ENCODE peak calls at places on chromosomes 1 and 21, in six cellular contexts. One of them, this sample, is unnamed.

GRCh38 chr1:58785424-58786058 is 1.7 kb upstream of the JUN start:
- DNase-seq in bronchial epithelial cell: peak; percentile 86
- DNase-seq in GM12865: peak; percentile 70
- DNase-seq in A549: peak; percentile 24
- DNase-seq in HFF-Myc: no peak
- DNase-seq in AG04450: no peak
- DNase-seq in this sample: peak; percentile 38

GRCh38 chr1:75908717-75909152 is 23.5 kb downstream of the ASB17 start:
- DNase-seq in AG04450: peak; percentile 11
- DNase-seq in bronchial epithelial cell: peak; percentile 55
- DNase-seq in HFF-Myc: peak; percentile 25
- DNase-seq in A549: peak; percentile 4
- DNase-seq in GM12865: peak; percentile 72
- DNase-seq in this sample: peak; percentile 54

GRCh38 chr1:244964112-244964971 is 100.0 kb upstream of the HNRNPU start:
- DNase-seq in GM12865: no peak
- DNase-seq in bronchial epithelial cell: peak; percentile 16
- DNase-seq in HFF-Myc: peak; percentile 59
- DNase-seq in AG04450: peak; percentile 68
- DNase-seq in A549: no peak
- DNase-seq in this sample: peak; percentile 58

GRCh38 chr1:200030791-200031190 is 3.3 kb downstream of the NR5A2 start:
- DNase-seq in AG04450: no peak
- DNase-seq in bronchial epithelial cell: no peak
- DNase-seq in A549: no peak
- DNase-seq in GM12865: no peak
- DNase-seq in HFF-Myc: no peak
- DNase-seq in this sample: no peak

GRCh38 chr21:45912611-45913415 is 68.8 kb upstream of the COL6A1 start:
- DNase-seq in GM12865: no peak
- DNase-seq in HFF-Myc: no peak
- DNase-seq in bronchial epithelial cell: no peak
- DNase-seq in A549: no peak
- DNase-seq in AG04450: no peak
- DNase-seq in this sample: no peak

GRCh38 chr1:156308078-156308477 is 9.0 kb upstream of the VHLL start:
- DNase-seq in HFF-Myc: no peak
- DNase-seq in GM12865: no peak
- DNase-seq in AG04450: no peak
- DNase-seq in bronchial epithelial cell: no peak
- DNase-seq in A549: no peak
- DNase-seq in this sample: peak; percentile 69

GRCh38 chr1:184757406-184757805 is 2.7 kb upstream of the EDEM3 start:
- DNase-seq in A549: no peak
- DNase-seq in HFF-Myc: no peak
- DNase-seq in GM12865: no peak
- DNase-seq in AG04450: no peak
- DNase-seq in bronchial epithelial cell: no peak
- DNase-seq in this sample: no peak

GRCh38 chr1:81452693-81453344 is 347.9 kb upstream of the ADGRL2 start:
- DNase-seq in GM12865: no peak
- DNase-seq in bronchial epithelial cell: peak; percentile 94
- DNase-seq in A549: no peak
- DNase-seq in HFF-Myc: no peak
- DNase-seq in AG04450: no peak
- DNase-seq in this sample: no peak

GRCh38 chr1:9289724-9290493 is 2.8 kb upstream of the SPSB1 start:
- DNase-seq in A549: peak; percentile 41
- DNase-seq in HFF-Myc: no peak
- DNase-seq in AG04450: peak; percentile 71
- DNase-seq in bronchial epithelial cell: peak; percentile 90
- DNase-seq in GM12865: no peak
- DNase-seq in this sample: peak; percentile 96

GRCh38 chr1:42765832-42766722 is 751 bp downstream of the P3H1 start:
- DNase-seq in HFF-Myc: peak; percentile 69
- DNase-seq in bronchial epithelial cell: peak; percentile 64
- DNase-seq in GM12865: peak; percentile 58
- DNase-seq in AG04450: peak; percentile 64
- DNase-seq in A549: peak; percentile 48
- DNase-seq in this sample: peak; percentile 83

GRCh38 chr1:55235722-55236121 is 20.6 kb upstream of the USP24 start:
- DNase-seq in GM12865: no peak
- DNase-seq in bronchial epithelial cell: peak; percentile 80
- DNase-seq in AG04450: peak; percentile 29
- DNase-seq in A549: no peak
- DNase-seq in HFF-Myc: peak; percentile 33
- DNase-seq in this sample: peak; percentile 82

GRCh38 chr1:229037806-229038405 is 233.0 kb upstream of the RAB4A start:
- DNase-seq in GM12865: no peak
- DNase-seq in A549: no peak
- DNase-seq in HFF-Myc: no peak
- DNase-seq in bronchial epithelial cell: peak; percentile 43
- DNase-seq in AG04450: no peak
- DNase-seq in this sample: no peak

GRCh38 chr1:85300140-85300539 is 23.7 kb upstream of the BCL10 start:
- DNase-seq in GM12865: no peak
- DNase-seq in bronchial epithelial cell: no peak
- DNase-seq in HFF-Myc: no peak
- DNase-seq in A549: no peak
- DNase-seq in AG04450: no peak
- DNase-seq in this sample: no peak

GRCh38 chr1:90400121-90400520 is 317.0 kb downstream of the BARHL2 start:
- DNase-seq in bronchial epithelial cell: peak; percentile 80
- DNase-seq in A549: no peak
- DNase-seq in HFF-Myc: no peak
- DNase-seq in AG04450: no peak
- DNase-seq in GM12865: no peak
- DNase-seq in this sample: peak; percentile 8

GRCh38 chr1:7294636-7295035 is 476.5 kb upstream of the VAMP3 start:
- DNase-seq in A549: no peak
- DNase-seq in HFF-Myc: no peak
- DNase-seq in GM12865: no peak
- DNase-seq in AG04450: no peak
- DNase-seq in bronchial epithelial cell: no peak
- DNase-seq in this sample: no peak

GRCh38 chr1:6198646-6199297 is 623 bp downstream of the RPL22 start:
- DNase-seq in AG04450: no peak
- DNase-seq in A549: no peak
- DNase-seq in bronchial epithelial cell: no peak
- DNase-seq in GM12865: peak; percentile 42
- DNase-seq in HFF-Myc: no peak
- DNase-seq in this sample: no peak

GRCh38 chr1:1554926-1555915 is 14.8 kb upstream of the TMEM240 start:
- DNase-seq in GM12865: no peak
- DNase-seq in AG04450: no peak
- DNase-seq in A549: no peak
- DNase-seq in HFF-Myc: peak; percentile 70
- DNase-seq in bronchial epithelial cell: peak; percentile 62
- DNase-seq in this sample: peak; percentile 84

GRCh38 chr1:216632980-216633379 is 90.2 kb downstream of the ESRRG start:
- DNase-seq in A549: no peak
- DNase-seq in bronchial epithelial cell: no peak
- DNase-seq in AG04450: no peak
- DNase-seq in HFF-Myc: no peak
- DNase-seq in GM12865: no peak
- DNase-seq in this sample: no peak

GRCh38 chr21:17780539-17780938 is 38.6 kb downstream of the C21orf91 start:
- DNase-seq in A549: no peak
- DNase-seq in GM12865: peak; percentile 93
- DNase-seq in AG04450: no peak
- DNase-seq in HFF-Myc: no peak
- DNase-seq in bronchial epithelial cell: peak; percentile 67
- DNase-seq in this sample: no peak

GRCh38 chr1:184075040-184076029 is 23.8 kb downstream of the TSEN15 start:
- DNase-seq in A549: peak; percentile 37
- DNase-seq in GM12865: peak; percentile 59
- DNase-seq in HFF-Myc: peak; percentile 38
- DNase-seq in AG04450: no peak
- DNase-seq in bronchial epithelial cell: peak; percentile 55
- DNase-seq in this sample: peak; percentile 70

GRCh38 chr1:234848972-234849641 is 239.1 kb upstream of the IRF2BP2 start:
- DNase-seq in GM12865: no peak
- DNase-seq in HFF-Myc: no peak
- DNase-seq in A549: no peak
- DNase-seq in bronchial epithelial cell: peak; percentile 74
- DNase-seq in AG04450: no peak
- DNase-seq in this sample: peak; percentile 74

GRCh38 chr1:246683521-246683920 is 40.7 kb upstream of the SCCPDH start:
- DNase-seq in A549: no peak
- DNase-seq in AG04450: no peak
- DNase-seq in HFF-Myc: no peak
- DNase-seq in GM12865: no peak
- DNase-seq in bronchial epithelial cell: no peak
- DNase-seq in this sample: no peak

GRCh38 chr1:36358514-36359084 is 27.1 kb downstream of the STK40 start:
- DNase-seq in bronchial epithelial cell: no peak
- DNase-seq in AG04450: no peak
- DNase-seq in HFF-Myc: no peak
- DNase-seq in GM12865: no peak
- DNase-seq in A549: no peak
- DNase-seq in this sample: no peak

GRCh38 chr21:42830456-42831455 is 48.6 kb downstream of the WDR4 start:
- DNase-seq in A549: no peak
- DNase-seq in bronchial epithelial cell: no peak
- DNase-seq in AG04450: no peak
- DNase-seq in HFF-Myc: no peak
- DNase-seq in GM12865: no peak
- DNase-seq in this sample: no peak

GRCh38 chr1:86758570-86758969 is 54.2 kb downstream of the SH3GLB1 start:
- DNase-seq in A549: no peak
- DNase-seq in HFF-Myc: no peak
- DNase-seq in GM12865: no peak
- DNase-seq in AG04450: no peak
- DNase-seq in bronchial epithelial cell: peak; percentile 82
- DNase-seq in this sample: no peak

GRCh38 chr1:31617218-31617916 is at the start of gene HCRTR1:
- DNase-seq in bronchial epithelial cell: no peak
- DNase-seq in HFF-Myc: no peak
- DNase-seq in A549: no peak
- DNase-seq in GM12865: no peak
- DNase-seq in AG04450: no peak
- DNase-seq in this sample: no peak

GRCh38 chr21:42200906-42201614 is 17.9 kb upstream of the ABCG1 start:
- DNase-seq in bronchial epithelial cell: no peak
- DNase-seq in AG04450: no peak
- DNase-seq in A549: no peak
- DNase-seq in GM12865: no peak
- DNase-seq in HFF-Myc: no peak
- DNase-seq in this sample: no peak

GRCh38 chr1:218829143-218829542 is 344.5 kb upstream of the LYPLAL1 start:
- DNase-seq in A549: no peak
- DNase-seq in AG04450: no peak
- DNase-seq in HFF-Myc: no peak
- DNase-seq in bronchial epithelial cell: no peak
- DNase-seq in GM12865: no peak
- DNase-seq in this sample: peak; percentile 12

GRCh38 chr1:247471445-247472016 is 13.6 kb upstream of the OR2B11 start:
- DNase-seq in HFF-Myc: no peak
- DNase-seq in GM12865: peak; percentile 7
- DNase-seq in bronchial epithelial cell: no peak
- DNase-seq in AG04450: no peak
- DNase-seq in A549: no peak
- DNase-seq in this sample: no peak

GRCh38 chr1:166978795-166979194 is 3.5 kb upstream of the ILDR2 start:
- DNase-seq in bronchial epithelial cell: no peak
- DNase-seq in HFF-Myc: no peak
- DNase-seq in GM12865: peak; percentile 38
- DNase-seq in AG04450: no peak
- DNase-seq in A549: no peak
- DNase-seq in this sample: no peak

DNA sequence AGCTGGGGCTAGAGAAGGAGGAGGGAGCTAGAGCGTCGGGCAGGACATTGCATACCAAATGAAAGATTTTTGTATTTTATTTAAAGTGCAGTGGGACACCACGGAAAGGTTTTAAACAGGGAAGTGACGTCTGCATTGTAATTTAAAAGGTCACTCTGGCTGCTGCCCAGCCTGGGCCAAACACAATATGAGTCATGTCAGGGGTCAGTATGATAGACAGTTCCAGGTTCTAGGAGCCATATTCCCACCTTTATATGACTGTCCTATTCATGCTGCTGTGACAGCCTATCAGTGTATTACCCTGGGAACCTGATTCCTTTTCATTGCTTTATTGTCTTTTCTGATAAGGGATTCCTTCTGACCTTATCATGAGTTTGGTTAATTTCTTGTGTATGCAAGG is 5.2 kb downstream of the VANGL1 start:
- DNase-seq in bronchial epithelial cell: no peak
- DNase-seq in GM12865: no peak
- DNase-seq in HFF-Myc: no peak
- DNase-seq in A549: no peak
- DNase-seq in AG04450: no peak
- DNase-seq in this sample: peak; percentile 35
- H3K4me3 ChIP-seq in bronchial epithelial cell: no peak overlapping the region
- H3K4me3 ChIP-seq in GM12865: no peak overlapping the region
- H3K4me3 ChIP-seq in HFF-Myc: no peak overlapping the region
- H3K4me3 ChIP-seq in A549: no peak overlapping the region
- H3K4me3 ChIP-seq in AG04450: no peak overlapping the region
- H3K4me3 ChIP-seq in this sample: no peak overlapping the region

GRCh38 chr1:161367684-161368398 is at the start of gene CFAP126:
- DNase-seq in bronchial epithelial cell: peak; percentile 83
- DNase-seq in AG04450: no peak
- DNase-seq in GM12865: peak; percentile 81
- DNase-seq in A549: peak; percentile 73
- DNase-seq in HFF-Myc: peak; percentile 32
- DNase-seq in this sample: peak; percentile 82
- TF ChIP-seq CTCF in bronchial epithelial cell: no peak
- TF ChIP-seq CTCF in AG04450: no peak
- TF ChIP-seq CTCF in GM12865: no peak
- TF ChIP-seq CTCF in A549: peak; percentile 21
- TF ChIP-seq CTCF in HFF-Myc: no peak
- TF ChIP-seq CTCF in this sample: peak; percentile 14

DNA sequence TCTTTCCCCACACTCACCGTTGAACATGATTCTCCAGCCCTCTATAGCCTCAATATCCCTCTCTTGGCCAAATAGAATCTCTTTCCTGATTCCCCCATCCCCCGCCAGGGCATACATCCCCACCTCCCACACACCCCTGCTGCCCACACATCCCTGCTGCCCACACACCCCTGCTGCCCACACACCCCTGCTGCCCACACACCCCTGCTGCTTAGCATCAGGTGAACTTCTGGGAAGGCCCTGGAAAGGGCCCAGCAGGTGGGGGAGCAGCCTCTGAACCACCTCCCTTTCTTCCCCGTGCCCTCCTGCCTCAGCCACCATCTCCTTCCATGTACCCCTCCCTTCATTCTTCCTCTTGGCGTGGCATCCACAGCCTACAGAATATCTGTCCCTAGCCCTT is 15.9 kb upstream of the IFNLR1 start:
- DNase-seq in bronchial epithelial cell: no peak
- DNase-seq in HFF-Myc: no peak
- DNase-seq in AG04450: no peak
- DNase-seq in GM12865: no peak
- DNase-seq in A549: no peak
- DNase-seq in this sample: no peak
- H3K4me3 ChIP-seq in bronchial epithelial cell: no peak overlapping the region
- H3K4me3 ChIP-seq in HFF-Myc: no peak overlapping the region
- H3K4me3 ChIP-seq in AG04450: no peak overlapping the region
- H3K4me3 ChIP-seq in GM12865: no peak overlapping the region
- H3K4me3 ChIP-seq in A549: no peak overlapping the region
- H3K4me3 ChIP-seq in this sample: no peak overlapping the region

GRCh38 chr1:23019094-23019850 is at the start of gene KDM1A:
- DNase-seq in A549: peak; percentile 86
- DNase-seq in GM12865: peak; percentile 99
- DNase-seq in AG04450: peak; percentile 92
- DNase-seq in HFF-Myc: peak; percentile 92
- DNase-seq in bronchial epithelial cell: peak; percentile 87
- DNase-seq in this sample: peak; percentile 98
- TF ChIP-seq CTCF in A549: no peak
- TF ChIP-seq CTCF in GM12865: peak; percentile 24
- TF ChIP-seq CTCF in AG04450: peak; percentile 2
- TF ChIP-seq CTCF in HFF-Myc: peak; percentile 28
- TF ChIP-seq CTCF in bronchial epithelial cell: peak; percentile 38
- TF ChIP-seq CTCF in this sample: no peak